ENCODE peak calls at places on chromosomes 12 and 14, in five cellular contexts. One of them, this sample, is unnamed.

GRCh38 chr12:70661762-70662161 is 24.5 kb upstream of the PTPRB start:
- DNase-seq in HFF-Myc: peak; percentile 76
- DNase-seq in IMR-90: peak; percentile 82
- DNase-seq in WERI-Rb-1: no peak
- DNase-seq in uterus: no peak
- DNase-seq in this sample: no peak

GRCh38 chr12:113397497-113398197 is 6.0 kb downstream of the SDS start:
- DNase-seq in HFF-Myc: no peak
- DNase-seq in IMR-90: no peak
- DNase-seq in uterus: no peak
- DNase-seq in WERI-Rb-1: no peak
- DNase-seq in this sample: no peak

GRCh38 chr12:1908758-1909157 is 9.7 kb downstream of the CACNA2D4 start:
- DNase-seq in HFF-Myc: no peak
- DNase-seq in uterus: no peak
- DNase-seq in IMR-90: no peak
- DNase-seq in WERI-Rb-1: no peak
- DNase-seq in this sample: no peak

GRCh38 chr12:40655451-40655850 is 36.8 kb upstream of the CNTN1 start:
- DNase-seq in HFF-Myc: no peak
- DNase-seq in IMR-90: no peak
- DNase-seq in WERI-Rb-1: no peak
- DNase-seq in uterus: no peak
- DNase-seq in this sample: no peak

GRCh38 chr12:62802981-62803380 is 132.0 kb downstream of the PPM1H start:
- DNase-seq in WERI-Rb-1: peak; percentile 42
- DNase-seq in HFF-Myc: no peak
- DNase-seq in uterus: no peak
- DNase-seq in IMR-90: peak; percentile 37
- DNase-seq in this sample: no peak

GRCh38 chr12:68904351-68904982 is 28.5 kb downstream of the CPM start:
- DNase-seq in IMR-90: peak; percentile 10
- DNase-seq in HFF-Myc: no peak
- DNase-seq in uterus: no peak
- DNase-seq in WERI-Rb-1: no peak
- DNase-seq in this sample: no peak

GRCh38 chr12:49885118-49885517 is 18.6 kb downstream of the FAIM2 start:
- DNase-seq in IMR-90: no peak
- DNase-seq in uterus: no peak
- DNase-seq in WERI-Rb-1: no peak
- DNase-seq in HFF-Myc: no peak
- DNase-seq in this sample: no peak

GRCh38 chr14:70655110-70655826 is 13.6 kb downstream of the TTC9 start:
- DNase-seq in uterus: no peak
- DNase-seq in HFF-Myc: no peak
- DNase-seq in WERI-Rb-1: no peak
- DNase-seq in IMR-90: no peak
- DNase-seq in this sample: peak; percentile 94

GRCh38 chr12:13099910-13100609 is 3.4 kb downstream of the GSG1 start:
- DNase-seq in IMR-90: no peak
- DNase-seq in HFF-Myc: no peak
- DNase-seq in uterus: no peak
- DNase-seq in WERI-Rb-1: no peak
- DNase-seq in this sample: no peak

GRCh38 chr14:23523229-23524016 is 28.1 kb downstream of the ZFHX2 start:
- DNase-seq in WERI-Rb-1: no peak
- DNase-seq in HFF-Myc: no peak
- DNase-seq in uterus: no peak
- DNase-seq in IMR-90: no peak
- DNase-seq in this sample: no peak

GRCh38 chr12:19872745-19873144 is 433.5 kb downstream of the AEBP2 start:
- DNase-seq in HFF-Myc: no peak
- DNase-seq in IMR-90: no peak
- DNase-seq in WERI-Rb-1: no peak
- DNase-seq in uterus: no peak
- DNase-seq in this sample: no peak

GRCh38 chr12:93080994-93081809 is 152.1 kb upstream of the EEA1 start:
- DNase-seq in IMR-90: peak; percentile 52
- DNase-seq in HFF-Myc: no peak
- DNase-seq in WERI-Rb-1: no peak
- DNase-seq in uterus: no peak
- DNase-seq in this sample: no peak

GRCh38 chr12:1668833-1669543 is 21.9 kb upstream of the ADIPOR2 start:
- DNase-seq in IMR-90: no peak
- DNase-seq in WERI-Rb-1: no peak
- DNase-seq in HFF-Myc: no peak
- DNase-seq in uterus: no peak
- DNase-seq in this sample: no peak

GRCh38 chr12:40825156-40825555 is 132.9 kb downstream of the CNTN1 start:
- DNase-seq in IMR-90: no peak
- DNase-seq in WERI-Rb-1: no peak
- DNase-seq in uterus: no peak
- DNase-seq in HFF-Myc: no peak
- DNase-seq in this sample: no peak

GRCh38 chr12:119683816-119684215 is 15.9 kb downstream of the PRKAB1 start:
- DNase-seq in IMR-90: no peak
- DNase-seq in uterus: no peak
- DNase-seq in HFF-Myc: no peak
- DNase-seq in WERI-Rb-1: no peak
- DNase-seq in this sample: no peak

GRCh38 chr14:63773504-63773903 is 45.6 kb upstream of the SGPP1 start:
- DNase-seq in WERI-Rb-1: no peak
- DNase-seq in uterus: no peak
- DNase-seq in IMR-90: no peak
- DNase-seq in HFF-Myc: no peak
- DNase-seq in this sample: no peak

GRCh38 chr12:10397311-10397710 is 7.5 kb upstream of the KLRK1 start:
- DNase-seq in HFF-Myc: no peak
- DNase-seq in IMR-90: no peak
- DNase-seq in WERI-Rb-1: no peak
- DNase-seq in uterus: no peak
- DNase-seq in this sample: no peak

GRCh38 chr12:131642771-131643170 is 68.1 kb upstream of the SFSWAP start:
- DNase-seq in IMR-90: no peak
- DNase-seq in WERI-Rb-1: no peak
- DNase-seq in HFF-Myc: no peak
- DNase-seq in uterus: no peak
- DNase-seq in this sample: no peak
- H3K4me3 ChIP-seq in IMR-90: no peak overlapping the region
- H3K4me3 ChIP-seq in WERI-Rb-1: no peak overlapping the region
- H3K4me3 ChIP-seq in HFF-Myc: no peak overlapping the region
- H3K4me3 ChIP-seq in uterus: no peak overlapping the region
- H3K4me3 ChIP-seq in this sample: no peak overlapping the region

GRCh38 chr12:15977999-15978398 is 66.9 kb downstream of the DERA start:
- DNase-seq in WERI-Rb-1: no peak
- DNase-seq in HFF-Myc: no peak
- DNase-seq in uterus: no peak
- DNase-seq in IMR-90: no peak
- DNase-seq in this sample: no peak

GRCh38 chr12:15982071-15982470 is 70.9 kb downstream of the DERA start:
- DNase-seq in HFF-Myc: no peak
- DNase-seq in IMR-90: peak; percentile 17
- DNase-seq in uterus: no peak
- DNase-seq in WERI-Rb-1: no peak
- DNase-seq in this sample: no peak

GRCh38 chr12:15982471-15982870 is 71.3 kb downstream of the DERA start:
- DNase-seq in IMR-90: peak; percentile 67
- DNase-seq in HFF-Myc: no peak
- DNase-seq in WERI-Rb-1: no peak
- DNase-seq in uterus: no peak
- DNase-seq in this sample: no peak

GRCh38 chr12:15978431-15978950 is 67.4 kb downstream of the DERA start:
- DNase-seq in IMR-90: peak; percentile 60
- DNase-seq in uterus: no peak
- DNase-seq in WERI-Rb-1: no peak
- DNase-seq in HFF-Myc: no peak
- DNase-seq in this sample: no peak

GRCh38 chr12:15979096-15980091 is 68.3 kb downstream of the DERA start:
- DNase-seq in WERI-Rb-1: peak; percentile 19
- DNase-seq in uterus: no peak
- DNase-seq in IMR-90: peak; percentile 93
- DNase-seq in HFF-Myc: no peak
- DNase-seq in this sample: no peak
- H3K4me3 ChIP-seq in WERI-Rb-1: no peak overlapping the region
- H3K4me3 ChIP-seq in uterus: no peak overlapping the region
- H3K4me3 ChIP-seq in IMR-90: no peak overlapping the region
- H3K4me3 ChIP-seq in HFF-Myc: no peak overlapping the region
- H3K4me3 ChIP-seq in this sample: no peak overlapping the region

GRCh38 chr12:128269108-128269713 is 2.2 kb downstream of the TMEM132C start:
- DNase-seq in WERI-Rb-1: no peak
- DNase-seq in HFF-Myc: no peak
- DNase-seq in IMR-90: no peak
- DNase-seq in uterus: no peak
- DNase-seq in this sample: no peak
- H3K4me3 ChIP-seq in WERI-Rb-1: no peak overlapping the region
- H3K4me3 ChIP-seq in HFF-Myc: no peak overlapping the region
- H3K4me3 ChIP-seq in IMR-90: no peak overlapping the region
- H3K4me3 ChIP-seq in uterus: no peak overlapping the region
- H3K4me3 ChIP-seq in this sample: no peak overlapping the region

GRCh38 chr12:95218164-95218851 is 701 bp downstream of the VEZT start:
- DNase-seq in uterus: peak; percentile 87
- DNase-seq in WERI-Rb-1: no peak
- DNase-seq in HFF-Myc: no peak
- DNase-seq in IMR-90: peak; percentile 58
- DNase-seq in this sample: no peak

GRCh38 chr12:95218852-95219171 is 1.2 kb downstream of the VEZT start:
- DNase-seq in WERI-Rb-1: peak; percentile 13
- DNase-seq in uterus: no peak
- DNase-seq in HFF-Myc: no peak
- DNase-seq in IMR-90: no peak
- DNase-seq in this sample: no peak

GRCh38 chr12:95220726-95221125 is 3.1 kb downstream of the VEZT start:
- DNase-seq in WERI-Rb-1: no peak
- DNase-seq in uterus: no peak
- DNase-seq in IMR-90: no peak
- DNase-seq in HFF-Myc: no peak
- DNase-seq in this sample: no peak

GRCh38 chr12:95217377-95218163 is at the start of the genes FGD6 and VEZT:
- DNase-seq in IMR-90: peak; percentile 99
- DNase-seq in uterus: peak; percentile 99
- DNase-seq in HFF-Myc: peak; percentile 97
- DNase-seq in WERI-Rb-1: peak; percentile 99
- DNase-seq in this sample: peak; percentile 97

GRCh38 chr12:95220190-95220589 is 2.6 kb downstream of the VEZT start:
- DNase-seq in WERI-Rb-1: no peak
- DNase-seq in IMR-90: no peak
- DNase-seq in HFF-Myc: no peak
- DNase-seq in uterus: no peak
- DNase-seq in this sample: no peak
- H3K4me3 ChIP-seq in WERI-Rb-1: no peak overlapping the region
- H3K4me3 ChIP-seq in IMR-90: no peak overlapping the region
- H3K4me3 ChIP-seq in HFF-Myc: peak overlapping the region; percentile 6
- H3K4me3 ChIP-seq in uterus: no peak overlapping the region
- H3K4me3 ChIP-seq in this sample: peak overlapping the region; percentile 53

DNA sequence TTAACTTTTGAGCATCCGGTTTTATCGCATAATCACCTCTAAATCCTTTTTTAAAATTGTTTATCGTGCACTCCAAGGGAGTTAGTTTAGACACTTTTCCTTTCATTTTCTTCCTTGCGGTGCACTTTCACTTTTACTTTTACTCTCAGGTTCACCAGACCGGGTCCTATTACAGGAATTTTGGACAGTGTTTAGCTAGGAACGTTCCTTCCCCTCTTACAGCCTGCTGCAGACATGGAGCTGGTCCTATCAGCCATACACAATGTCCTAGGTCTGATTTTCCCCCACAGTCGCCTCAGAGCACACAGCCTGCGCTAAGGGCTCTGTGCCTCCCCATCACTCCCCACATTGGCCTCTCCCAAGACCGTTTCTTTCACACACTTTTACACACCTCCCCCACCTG is 103.9 kb downstream of the ALG10 start:
- DNase-seq in HFF-Myc: no peak
- DNase-seq in uterus: no peak
- DNase-seq in WERI-Rb-1: no peak
- DNase-seq in IMR-90: no peak
- DNase-seq in this sample: no peak
- H3K4me3 ChIP-seq in HFF-Myc: no peak overlapping the region
- H3K4me3 ChIP-seq in uterus: no peak overlapping the region
- H3K4me3 ChIP-seq in WERI-Rb-1: no peak overlapping the region
- H3K4me3 ChIP-seq in IMR-90: no peak overlapping the region
- H3K4me3 ChIP-seq in this sample: no peak overlapping the region

GRCh38 chr12:3032161-3032560 is 45.0 kb upstream of the TSPAN9 start:
- DNase-seq in WERI-Rb-1: no peak
- DNase-seq in HFF-Myc: no peak
- DNase-seq in IMR-90: no peak
- DNase-seq in uterus: no peak
- DNase-seq in this sample: no peak

GRCh38 chr12:3033538-3033865 is 43.7 kb upstream of the TSPAN9 start:
- DNase-seq in uterus: no peak
- DNase-seq in HFF-Myc: no peak
- DNase-seq in WERI-Rb-1: no peak
- DNase-seq in IMR-90: no peak
- DNase-seq in this sample: no peak

GRCh38 chr12:3030821-3031415 is 46.3 kb upstream of the TSPAN9 start:
- DNase-seq in uterus: no peak
- DNase-seq in IMR-90: no peak
- DNase-seq in WERI-Rb-1: no peak
- DNase-seq in HFF-Myc: no peak
- DNase-seq in this sample: no peak

GRCh38 chr12:3034067-3034750 is 43.0 kb upstream of the TSPAN9 start:
- DNase-seq in uterus: peak; percentile 66
- DNase-seq in IMR-90: peak; percentile 71
- DNase-seq in WERI-Rb-1: peak; percentile 91
- DNase-seq in HFF-Myc: no peak
- DNase-seq in this sample: no peak

DNA sequence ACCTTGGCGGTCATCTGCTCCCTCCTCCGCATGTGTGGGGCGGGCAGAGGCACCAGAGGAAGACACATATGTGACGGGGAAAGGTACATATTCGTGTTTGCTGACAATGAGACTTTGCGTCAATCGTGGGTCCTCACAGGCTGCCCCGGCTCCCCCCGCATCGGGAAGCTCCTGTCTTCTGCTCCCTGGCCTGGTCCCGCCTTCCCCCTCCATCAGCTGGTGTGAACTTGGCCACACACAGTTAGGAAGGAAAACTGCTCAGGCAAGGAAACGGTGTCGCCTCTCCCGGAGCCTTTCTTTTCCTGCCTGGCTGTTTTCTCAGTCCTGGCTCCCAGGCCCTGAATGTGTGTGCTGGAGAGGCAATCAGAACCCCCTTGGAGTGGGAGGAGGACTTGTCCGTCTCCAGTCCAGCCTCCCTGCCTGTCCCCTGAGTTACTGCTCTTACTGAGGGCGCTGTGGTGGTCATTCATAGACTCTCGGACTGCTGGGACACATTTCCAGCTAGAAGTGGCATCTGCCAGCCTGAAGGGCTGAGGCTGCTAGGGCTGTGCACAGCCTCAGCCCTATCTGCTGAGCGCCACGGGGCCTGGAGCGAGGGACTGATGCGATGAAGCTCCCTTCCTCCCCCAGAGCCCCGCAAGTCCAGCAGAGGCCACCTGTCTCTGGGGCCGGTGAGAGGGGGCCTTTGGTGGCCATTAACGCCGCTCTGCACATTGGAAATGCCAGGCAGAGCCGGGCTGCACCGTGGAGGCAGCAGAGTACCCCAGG is 44.2 kb upstream of the TSPAN9 start:
- DNase-seq in WERI-Rb-1: no peak
- DNase-seq in HFF-Myc: no peak
- DNase-seq in IMR-90: no peak
- DNase-seq in uterus: no peak
- DNase-seq in this sample: no peak
- H3K4me3 ChIP-seq in WERI-Rb-1: no peak overlapping the region
- H3K4me3 ChIP-seq in HFF-Myc: no peak overlapping the region
- H3K4me3 ChIP-seq in IMR-90: no peak overlapping the region
- H3K4me3 ChIP-seq in uterus: no peak overlapping the region
- H3K4me3 ChIP-seq in this sample: no peak overlapping the region

GRCh38 chr14:102849522-102850379 is 72.5 kb downstream of the TRAF3 start:
- DNase-seq in WERI-Rb-1: no peak
- DNase-seq in IMR-90: peak; percentile 64
- DNase-seq in HFF-Myc: no peak
- DNase-seq in uterus: no peak
- DNase-seq in this sample: no peak
- H3K4me3 ChIP-seq in WERI-Rb-1: no peak overlapping the region
- H3K4me3 ChIP-seq in IMR-90: no peak overlapping the region
- H3K4me3 ChIP-seq in HFF-Myc: no peak overlapping the region
- H3K4me3 ChIP-seq in uterus: no peak overlapping the region
- H3K4me3 ChIP-seq in this sample: no peak overlapping the region

This sample was measured in GM12864.